ENCODE peak calls at places on chromosomes 3 and 15, in six cellular contexts. X, L, Y, C, N and K are unnamed samples.

GRCh38 chr3:138440137-138440536 is 5.7 kb downstream of the ESYT3 start:
- DNase-seq in X (no peak), C (no peak), L (no peak), Y (peak; percentile 38), N (no peak), K (no peak)

GRCh38 chr3:127796751-127797150 is 25.6 kb downstream of the MGLL start:
- DNase-seq in C (no peak), N (no peak), L (no peak), Y (no peak), X (no peak), K (no peak)

GRCh38 chr15:22895465-22896190 is 57.2 kb downstream of the NIPA2 start:
- DNase-seq in Y (peak; percentile 28), L (peak; percentile 1), X (no peak), C (peak; percentile 80), N (peak; percentile 61), K (no peak)

GRCh38 chr3:111368061-111368460 is 173.9 kb upstream of the CD96 start:
- DNase-seq in X (no peak), N (no peak), L (no peak), C (no peak), Y (no peak), K (no peak)

GRCh38 chr15:85741662-85742061 is 53.1 kb downstream of the KLHL25 start:
- DNase-seq in C (no peak), Y (no peak), N (no peak), X (no peak), L (no peak), K (no peak)

GRCh38 chr15:26294062-26294689 is 431.0 kb upstream of the ATP10A start:
- DNase-seq in X (no peak), N (no peak), L (no peak), C (no peak), Y (no peak), K (no peak)

GRCh38 chr15:62119224-62119925 is 45.7 kb downstream of the C2CD4B start:
- DNase-seq in X (peak; percentile 51), L (no peak), Y (peak; percentile 72), C (peak; percentile 82), N (peak; percentile 32), K (peak; percentile 98)

GRCh38 chr3:10930641-10931040 is 61.9 kb upstream of the SLC6A1 start:
- DNase-seq in L (no peak), N (no peak), C (no peak), Y (no peak), X (no peak), K (no peak)

GRCh38 chr3:535566-536416 is 339.2 kb downstream of the CHL1 start:
- DNase-seq in L (no peak), C (peak; percentile 3), N (peak; percentile 6), X (no peak), Y (no peak), K (no peak)

GRCh38 chr15:89003865-89004725 is 84.2 kb upstream of the ABHD2 start:
- DNase-seq in N (peak; percentile 80), L (no peak), Y (peak; percentile 53), C (peak; percentile 79), X (peak; percentile 41), K (peak; percentile 8)

GRCh38 chr3:100384735-100385134 is 16.2 kb downstream of the TOMM70 start:
- DNase-seq in C (no peak), X (no peak), N (no peak), L (no peak), Y (no peak), K (no peak)

GRCh38 chr3:5891721-5892120 is 704.2 kb downstream of the EDEM1 start:
- DNase-seq in N (no peak), Y (no peak), L (no peak), X (no peak), C (no peak), K (no peak)

GRCh38 chr3:167684389-167684993 is 30.7 kb upstream of the WDR49 start:
- DNase-seq in L (no peak), X (peak; percentile 64), N (peak; percentile 78), Y (peak; percentile 62), C (peak; percentile 54), K (peak; percentile 74)

GRCh38 chr3:191434036-191434435 is 26.9 kb upstream of the PYDC2 start:
- DNase-seq in Y (no peak), N (no peak), X (no peak), C (no peak), L (no peak), K (no peak)

GRCh38 chr15:99895189-99895955 is 162.1 kb upstream of the LYSMD4 start:
- DNase-seq in N (no peak), C (no peak), X (no peak), L (peak; percentile 66), Y (no peak), K (no peak)

GRCh38 chr3:189902230-189903186 is 218.2 kb downstream of the P3H2 start:
- DNase-seq in C (no peak), N (no peak), Y (no peak), L (no peak), X (no peak), K (peak; percentile 9)

GRCh38 chr3:172125963-172126403 is 86.6 kb downstream of the FNDC3B start:
- DNase-seq in L (no peak), Y (no peak), X (no peak), C (no peak), N (no peak), K (peak; percentile 56)

GRCh38 chr3:162540421-162540820 is 1043.8 kb downstream of the OTOL1 start:
- DNase-seq in L (no peak), N (no peak), X (no peak), Y (no peak), C (no peak), K (no peak)

GRCh38 chr3:73467211-73467610 is 157.5 kb downstream of the PDZRN3 start:
- DNase-seq in Y (no peak), C (no peak), N (no peak), L (no peak), X (no peak), K (no peak)

GRCh38 chr3:140933552-140933951 is 8.1 kb upstream of the SLC25A36 start:
- DNase-seq in L (no peak), N (no peak), X (peak; percentile 42), Y (no peak), C (no peak), K (no peak)

DNA sequence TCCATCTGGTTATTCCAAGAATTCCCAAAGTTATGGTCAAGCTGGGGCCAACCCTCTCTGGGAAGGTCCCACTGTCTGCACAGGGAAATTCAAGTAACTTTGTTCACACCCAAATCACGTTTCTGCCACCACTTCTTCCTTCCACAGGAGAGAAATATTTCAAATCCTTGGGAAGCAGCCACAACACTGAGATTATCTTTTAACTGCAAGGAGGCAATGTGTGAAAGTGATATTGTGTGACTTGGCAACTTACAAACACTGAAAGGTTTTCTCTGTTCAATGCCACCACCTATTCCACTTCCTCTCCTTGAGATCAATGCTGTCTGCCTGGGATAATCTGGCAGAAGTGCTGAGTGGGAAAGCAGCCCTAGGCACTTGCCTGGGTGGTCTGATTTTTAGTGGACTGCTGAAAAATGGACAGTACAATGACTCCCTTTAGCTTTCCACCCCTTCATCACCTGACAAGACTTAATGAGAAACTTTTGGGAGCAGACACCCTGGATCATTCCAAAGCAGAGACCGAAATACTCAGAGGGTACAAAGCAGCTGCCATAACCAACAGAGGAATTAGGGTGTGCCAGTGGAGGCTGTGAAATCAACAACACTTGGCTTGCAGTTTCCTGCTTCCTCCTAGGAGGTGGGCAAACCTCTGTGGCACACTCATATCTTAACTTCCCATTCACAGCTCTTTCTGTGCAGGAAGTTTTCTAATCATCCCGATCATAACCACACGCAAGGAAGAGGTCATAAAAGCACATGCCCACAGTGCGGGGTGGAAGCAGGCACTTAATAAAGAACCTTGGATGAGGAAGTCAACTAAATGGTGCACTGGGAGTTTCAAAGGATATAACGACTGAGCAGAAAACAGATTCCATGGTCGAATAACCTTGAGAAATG is 5.4 kb downstream of the SCAMP2 start:
- DNase-seq in C (no peak), L (no peak), X (no peak), N (no peak), Y (peak; percentile 88), K (peak; percentile 46)
- TF ChIP-seq MYC in C (no peak), L (no peak), X (no peak), N (no peak), Y (peak; percentile 33), K (no peak)

GRCh38 chr3:158845748-158846350 is 44.0 kb downstream of the MFSD1 start:
- DNase-seq in X (peak; percentile 41), Y (peak; percentile 47), N (peak; percentile 64), C (peak; percentile 49), L (no peak), K (peak; percentile 30)
- TF ChIP-seq MYC in X (no peak), Y (no peak), N (no peak), C (no peak), L (no peak), K (no peak)

DNA sequence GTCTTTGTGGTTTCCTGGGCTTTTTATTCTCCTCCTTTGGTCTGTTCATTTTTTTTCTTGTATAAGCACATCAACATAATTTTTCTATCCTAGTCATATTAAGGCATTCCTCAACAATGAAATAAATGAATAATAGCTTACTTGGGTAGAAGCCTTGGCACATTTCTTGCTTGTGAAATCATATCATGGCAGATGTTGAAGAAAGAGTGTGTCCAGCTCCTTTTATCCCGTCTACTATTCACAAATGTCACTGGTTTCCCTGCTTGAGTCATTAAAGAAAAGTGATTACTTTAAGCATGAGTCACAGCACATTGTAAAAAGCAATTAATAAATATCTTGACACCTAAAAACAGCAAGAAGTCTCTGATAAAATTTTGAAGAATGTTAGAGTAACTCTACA is 42.1 kb downstream of the MINAR1 start:
- DNase-seq in N (no peak), C (no peak), X (no peak), Y (no peak), L (no peak), K (no peak)
- TF ChIP-seq MYC in N (no peak), C (no peak), X (no peak), Y (no peak), L (no peak), K (no peak)

GRCh38 chr15:81783076-81783475 is 262.7 kb downstream of the MEX3B start:
- DNase-seq in X (no peak), C (no peak), L (no peak), N (no peak), Y (no peak), K (no peak)
- TF ChIP-seq MYC in X (no peak), C (no peak), L (no peak), N (no peak), Y (no peak), K (no peak)